ENCODE peak calls at places on chromosomes 3 and 15, in five cellular contexts. U is GM23248, M is MM.1S, P is left ventricle myocardium inferior, L is transverse colon. S is an unnamed sample. For H3K9me3, the result is how much of the 10 kb centered on the place peaks cover.

GRCh38 chr3:141454906-141455602 is 31.8 kb upstream of the RASA2 start:
- DNase-seq in M (peak), L (no peak), U (peak), P (no peak), S (no peak)

GRCh38 chr3:141710121-141710520 is 28.0 kb upstream of the RNF7 start:
- DNase-seq in M (no peak), U (no peak), L (no peak), P (no peak), S (no peak)

GRCh38 chr3:145578465-145578864 is 582.5 kb downstream of the PLOD2 start:
- DNase-seq in U (no peak), L (no peak), M (no peak), P (no peak), S (no peak)

GRCh38 chr15:59329570-59330350 is 42.9 kb downstream of the MYO1E start:
- DNase-seq in P (no peak), U (peak), M (no peak), L (no peak), S (no peak)

GRCh38 chr3:45607790-45608189 is 13.2 kb downstream of the LIMD1 start:
- DNase-seq in L (no peak), U (peak), P (peak), M (no peak), S (no peak)

GRCh38 chr3:149339931-149340309 is 6.5 kb upstream of the TM4SF18 start:
- DNase-seq in P (peak), M (no peak), U (peak), L (peak), S (peak)

GRCh38 chr3:77539014-77539413 is 499.1 kb downstream of the ROBO2 start:
- DNase-seq in M (no peak), U (no peak), P (no peak), L (no peak), S (no peak)

GRCh38 chr3:196073188-196073838 is 8.6 kb downstream of the TFRC start:
- DNase-seq in L (peak), M (peak), P (peak), U (peak), S (no peak)

GRCh38 chr3:136277634-136278033 is 27.5 kb downstream of the PCCB start:
- DNase-seq in P (no peak), U (no peak), L (no peak), M (peak), S (no peak)
- H3K9me3 ChIP-seq in P (under half), U (under half), L (under half), M (under half), S (under half)

DNA sequence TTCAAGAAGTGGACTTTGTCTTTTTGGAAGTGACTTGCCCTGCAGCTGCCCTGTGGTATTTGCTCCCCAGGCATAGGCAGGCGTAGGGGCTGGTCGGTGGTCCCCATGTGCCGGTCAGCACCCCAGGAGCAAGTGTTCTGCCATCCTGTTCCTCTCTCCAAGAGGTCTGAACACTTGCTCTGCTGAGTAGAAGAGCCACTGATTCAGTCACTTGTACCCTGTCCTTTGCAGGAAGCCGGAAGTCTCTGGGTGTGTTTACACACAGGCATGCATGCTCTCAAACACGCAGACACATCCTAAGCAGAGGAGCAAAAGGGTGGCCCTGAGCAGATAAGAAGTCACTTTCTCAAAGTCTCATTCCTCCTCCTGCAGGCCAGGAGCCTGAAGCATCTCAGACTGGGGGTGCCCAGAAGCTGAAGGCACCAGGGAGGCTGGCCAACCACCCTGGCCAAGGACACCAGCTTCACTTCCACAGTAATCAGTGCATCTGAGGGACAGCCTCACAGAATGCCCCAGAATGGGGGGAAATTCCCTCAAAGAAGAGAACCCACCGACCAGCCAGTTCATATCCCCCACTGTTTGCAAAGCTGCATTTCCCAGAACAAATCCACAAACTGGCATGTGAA is 88.7 kb upstream of the POMGNT2 start:
- DNase-seq in M (no peak), P (no peak), U (no peak), L (peak), S (no peak)
- H3K27ac ChIP-seq in M (no peak), P (peak), U (no peak), L (peak), S (no peak)

GRCh38 chr3:139122612-139123011 is 77.9 kb upstream of the PRR23C start:
- DNase-seq in P (no peak), L (no peak), M (no peak), U (no peak), S (no peak)
- H3K4me3 ChIP-seq in P (no peak), L (no peak), M (no peak), U (no peak), S (no peak)

GRCh38 chr3:155102329-155102728 is 22.2 kb downstream of the MME start:
- DNase-seq in P (no peak), U (peak), M (no peak), L (no peak), S (no peak)
- H3K9me3 ChIP-seq in P (under half), U (under half), M (under half), L (under half), S (under half)

GRCh38 chr15:49858076-49858475 is 237.2 kb downstream of the DTWD1 start:
- DNase-seq in P (no peak), M (no peak), L (no peak), U (no peak), S (no peak)
- H3K27ac ChIP-seq in P (peak), M (no peak), L (no peak), U (peak), S (no peak)

GRCh38 chr3:59115355-59116136 is 65.7 kb upstream of the CFAP20DC start:
- DNase-seq in U (peak), L (no peak), P (no peak), M (no peak), S (no peak)
- H3K4me3 ChIP-seq in U (peak), L (no peak), P (peak), M (peak), S (no peak)

GRCh38 chr3:138068046-138068445 is 47.4 kb downstream of the DZIP1L start:
- DNase-seq in M (no peak), L (no peak), U (no peak), P (no peak), S (no peak)

GRCh38 chr3:138072816-138073215 is 42.6 kb downstream of the DZIP1L start:
- DNase-seq in U (no peak), M (no peak), P (no peak), L (no peak), S (no peak)

GRCh38 chr3:138066972-138067371 is 48.4 kb downstream of the DZIP1L start:
- DNase-seq in U (no peak), P (no peak), M (no peak), L (no peak), S (no peak)

GRCh38 chr3:138068579-138069174 is 46.7 kb downstream of the DZIP1L start:
- DNase-seq in U (peak), L (peak), P (peak), M (peak), S (peak)

DNA sequence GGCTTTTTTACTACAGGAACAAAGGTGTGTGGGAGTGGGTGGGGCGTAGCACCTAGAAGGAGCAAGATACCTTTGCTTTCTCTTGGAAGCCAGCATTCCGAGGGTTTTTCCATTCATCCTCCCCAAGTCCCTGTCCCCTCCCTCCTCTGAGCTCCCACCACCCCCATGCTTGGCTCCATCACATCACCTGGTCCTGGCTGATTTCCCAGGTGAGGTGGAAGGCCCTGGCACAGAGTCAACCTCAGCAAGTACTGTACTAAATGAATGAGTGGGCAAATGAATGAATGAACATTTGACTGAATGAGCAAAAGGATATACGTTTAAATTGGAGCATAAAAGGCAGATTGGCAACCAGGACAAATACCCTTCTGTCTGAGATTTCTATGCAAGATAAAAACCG is 45.4 kb downstream of the DZIP1L start:
- DNase-seq in P (no peak), L (no peak), M (no peak), U (no peak), S (no peak)
- H3K9me3 ChIP-seq in P (under half), L (under half), M (under half), U (under half), S (under half)

DNA sequence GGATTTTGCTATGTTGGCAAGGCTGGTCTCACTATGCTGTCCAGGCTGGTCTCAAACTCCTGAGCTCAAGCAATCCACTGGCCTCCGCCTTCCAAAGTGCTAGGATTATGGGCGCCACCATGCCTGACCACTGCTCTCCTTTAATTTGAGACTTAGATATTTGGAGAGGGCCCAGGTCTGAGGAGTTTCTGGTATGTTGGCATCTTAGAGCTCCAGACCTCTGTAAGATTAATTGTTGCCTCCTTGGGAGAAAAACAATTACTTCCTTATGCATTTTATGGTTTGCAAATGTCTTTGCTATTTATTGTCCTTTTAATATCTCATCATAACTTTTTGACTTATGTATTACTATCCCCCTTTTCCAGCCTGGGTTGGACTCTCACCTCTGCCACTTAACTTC is 2.9 kb downstream of the ZNF774 start:
- DNase-seq in P (no peak), L (no peak), U (no peak), M (no peak), S (no peak)
- H3K27ac ChIP-seq in P (no peak), L (no peak), U (no peak), M (no peak), S (no peak)

S was measured in right atrium auricular region.